ENCODE peak calls at places on chromosomes 1 and 21, in four cellular contexts. E is ureter, L is dorsolateral prefrontal cortex, M is fibroblast of lung. I is an unnamed sample.

GRCh38 chr1:79079770-79080169 is 73.2 kb upstream of the ADGRL4 start:
- DNase-seq in E (no peak), L (no peak), M (peak; percentile 92), I (peak; percentile 75)

GRCh38 chr1:214281902-214282695 is 1.1 kb downstream of the SMYD2 start:
- DNase-seq in E (no peak), L (no peak), M (peak; percentile 67), I (no peak)

GRCh38 chr21:22343303-22343702 is 1345.1 kb downstream of the NCAM2 start:
- DNase-seq in E (no peak), L (no peak), M (no peak), I (no peak)

GRCh38 chr1:116574581-116575291 is 3.9 kb upstream of the CD58 start:
- DNase-seq in E (peak; percentile 61), L (peak; percentile 71), M (peak; percentile 73), I (no peak)

GRCh38 chr1:17551755-17552234 is 12.3 kb downstream of the ARHGEF10L start:
- DNase-seq in E (peak; percentile 62), L (no peak), M (peak; percentile 63), I (no peak)

GRCh38 chr1:161305872-161306519 is 3.8 kb downstream of the MPZ start:
- DNase-seq in E (peak; percentile 88), L (peak; percentile 83), M (peak; percentile 59), I (peak; percentile 15)

GRCh38 chr1:109113787-109114568 is at the start of gene ELAPOR1:
- DNase-seq in E (peak; percentile 54), L (peak; percentile 77), M (no peak), I (no peak)

GRCh38 chr1:30190481-30191153 is 532.8 kb downstream of the MATN1 start:
- DNase-seq in E (no peak), L (no peak), M (no peak), I (no peak)

GRCh38 chr1:110875216-110875731 is 2.3 kb downstream of the CD53 start:
- DNase-seq in E (no peak), L (no peak), M (no peak), I (no peak)

GRCh38 chr1:23354260-23354659 is 10.2 kb upstream of the HNRNPR start:
- DNase-seq in E (no peak), L (no peak), M (no peak), I (no peak)

GRCh38 chr1:156910309-156910782 is 10.1 kb upstream of the LRRC71 start:
- DNase-seq in E (no peak), L (no peak), M (no peak), I (no peak)

GRCh38 chr1:111097356-111098099 is 42.4 kb downstream of the DRAM2 start:
- DNase-seq in E (no peak), L (no peak), M (no peak), I (no peak)

GRCh38 chr21:15455819-15456462 is 273.8 kb upstream of the USP25 start:
- DNase-seq in E (no peak), L (no peak), M (no peak), I (no peak)

GRCh38 chr1:46749921-46750404 is 31.0 kb upstream of the EFCAB14 start:
- DNase-seq in E (no peak), L (no peak), M (no peak), I (no peak)

GRCh38 chr1:64891440-64891815 is 74.9 kb downstream of the JAK1 start:
- DNase-seq in E (no peak), L (no peak), M (peak; percentile 50), I (no peak)

GRCh38 chr1:26717066-26717465 is 21.3 kb downstream of the ARID1A start:
- DNase-seq in E (no peak), L (no peak), M (peak; percentile 50), I (peak; percentile 56)

GRCh38 chr1:231872461-231872910 is 245.9 kb downstream of the DISC1 start:
- DNase-seq in E (no peak), L (no peak), M (peak; percentile 17), I (no peak)

GRCh38 chr21:33019885-33020557 is 5.7 kb upstream of the OLIG2 start:
- DNase-seq in E (no peak), L (no peak), M (no peak), I (no peak)

GRCh38 chr1:21924503-21925005 is 12.6 kb downstream of the HSPG2 start:
- DNase-seq in E (no peak), L (no peak), M (no peak), I (no peak)

GRCh38 chr21:26844258-26845065 is 747 bp downstream of the ADAMTS1 start:
- DNase-seq in E (peak; percentile 63), L (peak; percentile 79), M (peak; percentile 52), I (no peak)

GRCh38 chr21:15406791-15407190 is 323.0 kb upstream of the USP25 start:
- DNase-seq in E (no peak), L (no peak), M (no peak), I (no peak)

GRCh38 chr21:45148316-45149000 is 74.1 kb downstream of the ADARB1 start:
- DNase-seq in E (no peak), L (no peak), M (no peak), I (no peak)

GRCh38 chr1:107689733-107690132 is 275.2 kb downstream of the VAV3 start:
- DNase-seq in E (no peak), L (no peak), M (no peak), I (no peak)

GRCh38 chr1:1926886-1927660 is 8.0 kb upstream of the TMEM52 start:
- DNase-seq in E (no peak), L (no peak), M (no peak), I (no peak)

GRCh38 chr1:89519779-89520358 is 4.8 kb upstream of the LRRC8B start:
- DNase-seq in E (no peak), L (no peak), M (peak; percentile 64), I (no peak)

GRCh38 chr1:86846166-86846647 is 67.7 kb downstream of the SELENOF start:
- DNase-seq in E (no peak), L (no peak), M (peak; percentile 94), I (peak; percentile 96)

GRCh38 chr21:17438642-17439041 is 74.2 kb upstream of the CXADR start:
- DNase-seq in E (no peak), L (peak; percentile 47), M (no peak), I (no peak)

GRCh38 chr1:226797151-226797550 is 58.1 kb upstream of the ITPKB start:
- DNase-seq in E (no peak), L (no peak), M (no peak), I (no peak)

GRCh38 chr21:44686000-44686781 is 4.2 kb upstream of the KRTAP12-1 start:
- DNase-seq in E (no peak), L (no peak), M (no peak), I (no peak)

GRCh38 chr1:234998174-234998741 is 130.4 kb downstream of the TOMM20 start:
- DNase-seq in E (no peak), L (no peak), M (peak; percentile 14), I (no peak)

GRCh38 chr21:26070822-26071425 is 99.6 kb downstream of the APP start:
- DNase-seq in E (no peak), L (no peak), M (peak; percentile 66), I (no peak)

GRCh38 chr1:111990026-111990877 is 784 bp upstream of the KCND3 start:
- DNase-seq in E (peak; percentile 51), L (peak; percentile 61), M (no peak), I (no peak)

GRCh38 chr21:16583567-16583966 is 853.8 kb downstream of the USP25 start:
- DNase-seq in E (no peak), L (no peak), M (no peak), I (no peak)

GRCh38 chr1:170162385-170163226 is 16.8 kb downstream of the NTMT2 start:
- DNase-seq in E (no peak), L (no peak), M (peak; percentile 83), I (peak; percentile 96)